ENCODE peak calls at places on chromosome 14, in eight cellular contexts. One of them, this sample, is unnamed.

GRCh38 chr14:99191663-99192621 is 80.1 kb downstream of the BCL11B start:
- DNase-seq in HCT116: no peak
- DNase-seq in A549: no peak
- DNase-seq in IMR-90: peak; percentile 13
- DNase-seq in endothelial cell of umbilical vein: peak; percentile 46
- DNase-seq in breast epithelium: peak; percentile 43
- DNase-seq in adrenal gland: peak; percentile 78
- DNase-seq in sigmoid colon: peak; percentile 78
- DNase-seq in this sample: no peak

GRCh38 chr14:51554953-51555352 is 96.8 kb upstream of the FRMD6 start:
- DNase-seq in sigmoid colon: no peak
- DNase-seq in IMR-90: peak; percentile 72
- DNase-seq in adrenal gland: no peak
- DNase-seq in HCT116: no peak
- DNase-seq in endothelial cell of umbilical vein: no peak
- DNase-seq in A549: no peak
- DNase-seq in breast epithelium: no peak
- DNase-seq in this sample: no peak

GRCh38 chr14:81516941-81517797 is 16.5 kb downstream of the SEL1L start:
- DNase-seq in breast epithelium: no peak
- DNase-seq in endothelial cell of umbilical vein: peak; percentile 35
- DNase-seq in HCT116: no peak
- DNase-seq in sigmoid colon: peak; percentile 74
- DNase-seq in A549: peak; percentile 7
- DNase-seq in adrenal gland: peak; percentile 47
- DNase-seq in IMR-90: peak; percentile 76
- DNase-seq in this sample: no peak

GRCh38 chr14:82341386-82341785 is 807.7 kb upstream of the SEL1L start:
- DNase-seq in breast epithelium: no peak
- DNase-seq in sigmoid colon: no peak
- DNase-seq in endothelial cell of umbilical vein: no peak
- DNase-seq in A549: no peak
- DNase-seq in HCT116: no peak
- DNase-seq in adrenal gland: no peak
- DNase-seq in IMR-90: no peak
- DNase-seq in this sample: no peak

GRCh38 chr14:89134640-89135039 is 282.4 kb downstream of the FOXN3 start:
- DNase-seq in HCT116: no peak
- DNase-seq in sigmoid colon: no peak
- DNase-seq in adrenal gland: no peak
- DNase-seq in endothelial cell of umbilical vein: no peak
- DNase-seq in A549: no peak
- DNase-seq in breast epithelium: no peak
- DNase-seq in IMR-90: no peak
- DNase-seq in this sample: no peak

GRCh38 chr14:96481731-96482314 is 20.4 kb upstream of the PAPOLA start:
- DNase-seq in breast epithelium: no peak
- DNase-seq in adrenal gland: no peak
- DNase-seq in sigmoid colon: no peak
- DNase-seq in HCT116: no peak
- DNase-seq in endothelial cell of umbilical vein: no peak
- DNase-seq in IMR-90: no peak
- DNase-seq in A549: no peak
- DNase-seq in this sample: no peak

GRCh38 chr14:87748558-87748957 is 244.4 kb downstream of the GALC start:
- DNase-seq in HCT116: no peak
- DNase-seq in endothelial cell of umbilical vein: no peak
- DNase-seq in sigmoid colon: no peak
- DNase-seq in adrenal gland: no peak
- DNase-seq in A549: no peak
- DNase-seq in breast epithelium: no peak
- DNase-seq in IMR-90: no peak
- DNase-seq in this sample: no peak

GRCh38 chr14:98754343-98755025 is 517.5 kb downstream of the BCL11B start:
- DNase-seq in breast epithelium: no peak
- DNase-seq in HCT116: no peak
- DNase-seq in adrenal gland: no peak
- DNase-seq in IMR-90: no peak
- DNase-seq in sigmoid colon: no peak
- DNase-seq in endothelial cell of umbilical vein: no peak
- DNase-seq in A549: no peak
- DNase-seq in this sample: no peak

GRCh38 chr14:54610051-54610977 is 43.4 kb downstream of the SAMD4A start:
- DNase-seq in HCT116: no peak
- DNase-seq in IMR-90: peak; percentile 75
- DNase-seq in sigmoid colon: no peak
- DNase-seq in endothelial cell of umbilical vein: no peak
- DNase-seq in A549: no peak
- DNase-seq in breast epithelium: no peak
- DNase-seq in adrenal gland: no peak
- DNase-seq in this sample: no peak

GRCh38 chr14:100587763-100588411 is 670 bp upstream of the BEGAIN start:
- DNase-seq in IMR-90: no peak
- DNase-seq in adrenal gland: no peak
- DNase-seq in sigmoid colon: peak; percentile 50
- DNase-seq in breast epithelium: no peak
- DNase-seq in HCT116: no peak
- DNase-seq in endothelial cell of umbilical vein: no peak
- DNase-seq in A549: no peak
- DNase-seq in this sample: no peak

GRCh38 chr14:89264196-89264800 is 152.7 kb downstream of the FOXN3 start:
- DNase-seq in A549: no peak
- DNase-seq in sigmoid colon: no peak
- DNase-seq in breast epithelium: no peak
- DNase-seq in IMR-90: no peak
- DNase-seq in endothelial cell of umbilical vein: no peak
- DNase-seq in adrenal gland: no peak
- DNase-seq in HCT116: no peak
- DNase-seq in this sample: no peak

GRCh38 chr14:98227000-98227726 is 1044.8 kb downstream of the BCL11B start:
- DNase-seq in HCT116: no peak
- DNase-seq in endothelial cell of umbilical vein: no peak
- DNase-seq in A549: no peak
- DNase-seq in breast epithelium: no peak
- DNase-seq in IMR-90: no peak
- DNase-seq in sigmoid colon: no peak
- DNase-seq in adrenal gland: no peak
- DNase-seq in this sample: no peak

GRCh38 chr14:38608244-38608643 is 352.4 kb upstream of the CLEC14A start:
- DNase-seq in sigmoid colon: no peak
- DNase-seq in IMR-90: no peak
- DNase-seq in endothelial cell of umbilical vein: no peak
- DNase-seq in HCT116: no peak
- DNase-seq in breast epithelium: no peak
- DNase-seq in A549: no peak
- DNase-seq in adrenal gland: no peak
- DNase-seq in this sample: no peak

GRCh38 chr14:38605193-38606114 is 349.6 kb upstream of the CLEC14A start:
- DNase-seq in endothelial cell of umbilical vein: peak; percentile 32
- DNase-seq in breast epithelium: no peak
- DNase-seq in sigmoid colon: no peak
- DNase-seq in HCT116: no peak
- DNase-seq in IMR-90: no peak
- DNase-seq in adrenal gland: no peak
- DNase-seq in A549: no peak
- DNase-seq in this sample: no peak
- TF ChIP-seq CTCF in endothelial cell of umbilical vein: peak; percentile 7
- TF ChIP-seq CTCF in breast epithelium: no peak
- TF ChIP-seq CTCF in sigmoid colon: no peak
- TF ChIP-seq CTCF in HCT116: peak; percentile 17
- TF ChIP-seq CTCF in IMR-90: peak; percentile 7
- TF ChIP-seq CTCF in adrenal gland: no peak
- TF ChIP-seq CTCF in A549: no peak
- TF ChIP-seq CTCF in this sample: no peak

DNA sequence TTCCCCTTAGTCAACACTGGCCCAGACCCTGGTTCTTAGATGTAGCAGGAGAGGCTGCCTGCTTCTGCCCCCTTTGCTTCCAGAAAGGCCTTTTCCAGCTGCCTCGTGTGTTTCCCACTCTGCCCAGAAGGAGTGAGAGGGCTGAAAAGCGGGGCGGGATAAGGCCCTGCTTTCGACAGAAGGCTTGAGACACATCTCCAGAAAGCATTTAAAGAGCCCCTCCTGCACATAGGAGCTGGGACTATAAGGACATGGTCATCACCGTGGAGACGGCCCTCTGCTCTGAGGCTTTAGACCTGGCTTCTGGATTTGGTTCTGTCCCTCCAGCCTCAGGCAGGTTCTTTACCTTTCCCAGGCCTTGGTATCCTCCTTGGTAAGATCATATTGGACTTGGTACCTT is 11.9 kb downstream of the CALM1 start:
- DNase-seq in IMR-90: peak; percentile 23
- DNase-seq in A549: no peak
- DNase-seq in adrenal gland: no peak
- DNase-seq in HCT116: no peak
- DNase-seq in endothelial cell of umbilical vein: no peak
- DNase-seq in breast epithelium: no peak
- DNase-seq in sigmoid colon: no peak
- DNase-seq in this sample: no peak
- H3K4me1 ChIP-seq in IMR-90: peaks cover 10% of the 10 kb centered on the region
- H3K4me1 ChIP-seq in A549: peaks cover 36% of the 10 kb centered on the region
- H3K4me1 ChIP-seq in adrenal gland: no peaks in the 10 kb centered on the region
- H3K4me1 ChIP-seq in HCT116: no peaks in the 10 kb centered on the region
- H3K4me1 ChIP-seq in endothelial cell of umbilical vein: peaks cover 37% of the 10 kb centered on the region
- H3K4me1 ChIP-seq in breast epithelium: no peaks in the 10 kb centered on the region
- H3K4me1 ChIP-seq in sigmoid colon: peaks cover 61% of the 10 kb centered on the region
- H3K4me1 ChIP-seq in this sample: peaks cover 25% of the 10 kb centered on the region

GRCh38 chr14:74886001-74886400 is 4.3 kb downstream of the DLST start:
- DNase-seq in adrenal gland: no peak
- DNase-seq in A549: no peak
- DNase-seq in breast epithelium: no peak
- DNase-seq in IMR-90: peak; percentile 98
- DNase-seq in endothelial cell of umbilical vein: no peak
- DNase-seq in sigmoid colon: no peak
- DNase-seq in HCT116: no peak
- DNase-seq in this sample: peak; percentile 33

GRCh38 chr14:74879427-74880180 is 2.1 kb upstream of the DLST start:
- DNase-seq in endothelial cell of umbilical vein: no peak
- DNase-seq in sigmoid colon: no peak
- DNase-seq in IMR-90: no peak
- DNase-seq in A549: no peak
- DNase-seq in adrenal gland: no peak
- DNase-seq in breast epithelium: no peak
- DNase-seq in HCT116: no peak
- DNase-seq in this sample: no peak

GRCh38 chr14:74875941-74876913 is at the start of gene PROX2:
- DNase-seq in endothelial cell of umbilical vein: peak; percentile 22
- DNase-seq in adrenal gland: no peak
- DNase-seq in HCT116: no peak
- DNase-seq in A549: no peak
- DNase-seq in IMR-90: no peak
- DNase-seq in sigmoid colon: no peak
- DNase-seq in breast epithelium: no peak
- DNase-seq in this sample: no peak

GRCh38 chr14:74882103-74882920 is 596 bp downstream of the DLST start:
- DNase-seq in HCT116: no peak
- DNase-seq in adrenal gland: peak; percentile 52
- DNase-seq in sigmoid colon: peak; percentile 73
- DNase-seq in IMR-90: peak; percentile 41
- DNase-seq in endothelial cell of umbilical vein: peak; percentile 70
- DNase-seq in A549: peak; percentile 43
- DNase-seq in breast epithelium: no peak
- DNase-seq in this sample: peak; percentile 33

DNA sequence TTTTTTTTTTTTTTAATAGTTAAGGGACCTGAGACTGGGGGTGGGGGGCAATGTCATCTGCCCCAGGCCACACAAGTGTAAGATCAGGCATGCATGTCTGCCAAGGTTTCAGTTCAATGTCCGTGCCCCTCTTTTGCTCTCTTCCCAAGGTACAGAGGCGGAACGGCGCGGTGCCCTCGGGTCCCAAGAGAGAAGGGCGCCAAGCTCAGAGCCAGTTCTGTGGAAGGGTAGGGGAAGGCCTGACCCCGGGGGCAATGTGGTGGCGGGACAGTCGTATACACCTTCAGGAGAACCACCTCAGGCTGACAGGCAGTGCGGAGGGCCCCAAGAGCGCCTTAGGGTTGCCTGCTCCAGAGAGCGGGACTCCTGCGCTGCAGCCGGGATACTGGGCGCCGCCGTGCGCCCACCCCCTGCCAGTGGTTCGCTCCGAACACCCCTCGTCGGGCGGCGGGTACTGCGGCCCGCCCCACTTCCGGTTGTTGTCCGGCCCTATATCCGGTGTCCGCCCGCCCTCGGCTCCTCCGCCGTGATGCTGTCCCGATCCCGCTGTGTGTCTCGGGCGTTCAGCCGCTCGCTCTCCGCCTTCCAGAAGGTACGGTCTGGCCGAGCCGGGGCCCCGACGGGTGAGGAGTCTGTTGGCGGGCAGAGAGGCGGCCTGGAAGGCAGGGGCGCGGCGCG is at the start of gene DLST:
- DNase-seq in sigmoid colon: peak; percentile 93
- DNase-seq in IMR-90: peak; percentile 84
- DNase-seq in breast epithelium: peak; percentile 76
- DNase-seq in endothelial cell of umbilical vein: peak; percentile 87
- DNase-seq in HCT116: peak; percentile 71
- DNase-seq in adrenal gland: peak; percentile 89
- DNase-seq in A549: peak; percentile 92
- DNase-seq in this sample: peak; percentile 77
- TF ChIP-seq POLR2A in sigmoid colon: peak; percentile 77
- TF ChIP-seq POLR2A in IMR-90: peak; percentile 93
- TF ChIP-seq POLR2A in breast epithelium: peak; percentile 66
- TF ChIP-seq POLR2A in endothelial cell of umbilical vein: peak; percentile 96
- TF ChIP-seq POLR2A in HCT116: peak; percentile 90
- TF ChIP-seq POLR2A in adrenal gland: peak; percentile 77
- TF ChIP-seq POLR2A in A549: no peak
- TF ChIP-seq POLR2A in this sample: peak; percentile 87

GRCh38 chr14:61474671-61475070 is 153.3 kb downstream of the PRKCH start:
- DNase-seq in endothelial cell of umbilical vein: no peak
- DNase-seq in breast epithelium: no peak
- DNase-seq in HCT116: no peak
- DNase-seq in adrenal gland: no peak
- DNase-seq in sigmoid colon: no peak
- DNase-seq in A549: no peak
- DNase-seq in IMR-90: no peak
- DNase-seq in this sample: no peak
- TF ChIP-seq CTCF in endothelial cell of umbilical vein: no peak
- TF ChIP-seq CTCF in breast epithelium: no peak
- TF ChIP-seq CTCF in HCT116: no peak
- TF ChIP-seq CTCF in adrenal gland: no peak
- TF ChIP-seq CTCF in sigmoid colon: no peak
- TF ChIP-seq CTCF in A549: no peak
- TF ChIP-seq CTCF in IMR-90: no peak
- TF ChIP-seq CTCF in this sample: no peak

GRCh38 chr14:31550589-31550988 is 10.6 kb upstream of the NUBPL start:
- DNase-seq in adrenal gland: no peak
- DNase-seq in sigmoid colon: no peak
- DNase-seq in breast epithelium: no peak
- DNase-seq in IMR-90: no peak
- DNase-seq in A549: no peak
- DNase-seq in endothelial cell of umbilical vein: no peak
- DNase-seq in HCT116: no peak
- DNase-seq in this sample: no peak
- H3K4me1 ChIP-seq in adrenal gland: no peaks in the 10 kb centered on the region
- H3K4me1 ChIP-seq in sigmoid colon: no peaks in the 10 kb centered on the region
- H3K4me1 ChIP-seq in breast epithelium: no peaks in the 10 kb centered on the region
- H3K4me1 ChIP-seq in IMR-90: no peaks in the 10 kb centered on the region
- H3K4me1 ChIP-seq in A549: no peaks in the 10 kb centered on the region
- H3K4me1 ChIP-seq in endothelial cell of umbilical vein: no peaks in the 10 kb centered on the region
- H3K4me1 ChIP-seq in HCT116: no peaks in the 10 kb centered on the region
- H3K4me1 ChIP-seq in this sample: no peaks in the 10 kb centered on the region

DNA sequence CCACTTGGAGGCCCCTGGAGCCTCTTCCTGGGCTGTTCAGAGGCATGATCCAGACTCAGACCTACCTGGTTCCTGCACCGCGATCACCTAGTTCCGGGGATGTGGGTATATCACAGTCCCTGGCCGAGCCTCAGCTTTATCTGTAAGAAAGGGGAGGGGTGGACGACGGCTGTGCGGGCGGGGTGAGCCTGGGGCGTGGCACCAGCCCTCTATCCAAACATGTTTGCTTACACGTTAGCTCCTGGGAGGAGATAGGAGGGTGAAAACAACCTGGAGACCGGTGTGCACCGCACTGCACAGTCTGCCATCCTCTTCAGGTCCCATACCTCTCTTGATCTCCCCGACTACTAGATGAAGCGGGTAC is 1.2 kb downstream of the ANKRD9 start:
- DNase-seq in adrenal gland: no peak
- DNase-seq in A549: peak; percentile 60
- DNase-seq in breast epithelium: no peak
- DNase-seq in HCT116: no peak
- DNase-seq in endothelial cell of umbilical vein: no peak
- DNase-seq in IMR-90: no peak
- DNase-seq in sigmoid colon: no peak
- DNase-seq in this sample: peak; percentile 58
- TF ChIP-seq POLR2A in adrenal gland: no peak
- TF ChIP-seq POLR2A in A549: no peak
- TF ChIP-seq POLR2A in breast epithelium: no peak
- TF ChIP-seq POLR2A in HCT116: no peak
- TF ChIP-seq POLR2A in endothelial cell of umbilical vein: no peak
- TF ChIP-seq POLR2A in IMR-90: no peak
- TF ChIP-seq POLR2A in sigmoid colon: peak; percentile 49
- TF ChIP-seq POLR2A in this sample: peak; percentile 51